ENCODE peak calls at places on chromosomes 1 and 21, in seven cellular contexts. I, Y, A, O, G, U and C are unnamed samples.

GRCh38 chr1:10216148-10216749 is 5.9 kb downstream of the KIF1B start:
- DNase-seq in A (no peak), U (no peak), G (no peak), O (no peak), Y (no peak), I (no peak), C (no peak)

GRCh38 chr1:52567943-52568342 is 15.1 kb upstream of the TUT4 start:
- DNase-seq in A (no peak), G (no peak), Y (no peak), O (peak), U (no peak), I (no peak), C (no peak)

GRCh38 chr1:206467915-206468314 is 2.4 kb upstream of the IKBKE start:
- DNase-seq in I (no peak), U (no peak), O (peak), A (no peak), G (peak), Y (peak), C (no peak)

GRCh38 chr1:162310337-162310736 is 66.3 kb downstream of the SPATA46 start:
- DNase-seq in G (no peak), O (peak), U (peak), I (no peak), A (no peak), Y (no peak), C (peak)

GRCh38 chr1:2221271-2221670 is 6.8 kb upstream of the SKI start:
- DNase-seq in A (no peak), Y (no peak), U (no peak), G (no peak), O (no peak), I (no peak), C (no peak)

GRCh38 chr1:197696372-197696771 is 78.9 kb downstream of the DENND1B start:
- DNase-seq in I (no peak), Y (no peak), U (peak), A (no peak), O (peak), G (no peak), C (peak)

GRCh38 chr1:20487236-20487590 is 1.2 kb upstream of the CAMK2N1 start:
- DNase-seq in A (no peak), I (no peak), G (no peak), U (no peak), O (no peak), Y (no peak), C (no peak)

GRCh38 chr1:172533511-172534116 is 664 bp downstream of the SUCO start:
- DNase-seq in U (peak), I (peak), A (no peak), O (peak), Y (no peak), G (no peak), C (peak)

GRCh38 chr1:37509181-37509580 is 5.4 kb downstream of the MEAF6 start:
- DNase-seq in Y (no peak), O (peak), A (no peak), U (peak), I (no peak), G (no peak), C (peak)

GRCh38 chr1:216849141-216849540 is 125.9 kb upstream of the ESRRG start:
- DNase-seq in U (no peak), A (no peak), Y (no peak), G (no peak), O (no peak), I (no peak), C (no peak)

GRCh38 chr1:107897428-107898339 is 67.3 kb downstream of the VAV3 start:
- DNase-seq in Y (no peak), G (no peak), O (no peak), I (no peak), U (no peak), A (no peak), C (no peak)

GRCh38 chr1:205920159-205920558 is 23.1 kb downstream of the SLC26A9 start:
- DNase-seq in I (peak), U (peak), G (no peak), O (peak), A (no peak), Y (peak), C (no peak)

GRCh38 chr21:28215214-28215954 is 777.3 kb downstream of the LTN1 start:
- DNase-seq in G (no peak), U (no peak), I (no peak), A (no peak), Y (no peak), O (peak), C (peak)

GRCh38 chr1:227003163-227003562 is 63.1 kb downstream of the COQ8A start:
- DNase-seq in U (no peak), G (no peak), Y (no peak), I (no peak), O (no peak), A (no peak), C (no peak)

GRCh38 chr1:33374336-33375105 is 53.6 kb upstream of the A3GALT2 start:
- DNase-seq in A (no peak), I (no peak), O (peak), G (no peak), Y (no peak), U (no peak), C (no peak)

GRCh38 chr1:226551299-226551698 is 2.7 kb downstream of the STUM start:
- DNase-seq in A (no peak), I (no peak), G (no peak), O (no peak), Y (no peak), U (no peak), C (no peak)

GRCh38 chr1:204271970-204272369 is 58.2 kb upstream of the GOLT1A start:
- DNase-seq in A (no peak), Y (no peak), O (no peak), G (no peak), I (no peak), U (no peak), C (no peak)

GRCh38 chr1:20496241-20496661 is 10.2 kb upstream of the CAMK2N1 start:
- DNase-seq in Y (no peak), U (peak), A (no peak), I (no peak), G (no peak), O (peak), C (peak)

GRCh38 chr1:89552481-89553194 is 28.0 kb downstream of the LRRC8B start:
- DNase-seq in O (peak), A (no peak), G (peak), I (no peak), Y (no peak), U (no peak), C (peak)

GRCh38 chr1:58816072-58816746 is 32.4 kb upstream of the JUN start:
- DNase-seq in U (peak), I (peak), O (peak), G (peak), Y (peak), A (peak), C (peak)

GRCh38 chr1:2541619-2542246 is 11.7 kb upstream of the HES5 start:
- DNase-seq in G (no peak), O (no peak), A (no peak), I (no peak), Y (peak), U (no peak), C (no peak)

GRCh38 chr1:113545210-113545609 is 154.9 kb downstream of the MAGI3 start:
- DNase-seq in A (no peak), I (no peak), Y (no peak), O (no peak), G (no peak), U (no peak), C (peak)

GRCh38 chr1:201001962-201002361 is 21.6 kb downstream of the KIF21B start:
- DNase-seq in U (no peak), O (no peak), Y (no peak), G (no peak), I (no peak), A (no peak), C (no peak)

GRCh38 chr1:162670928-162671663 is 38.8 kb downstream of the DDR2 start:
- DNase-seq in G (no peak), I (no peak), O (peak), A (no peak), Y (no peak), U (peak), C (peak)

GRCh38 chr1:235068155-235069121 is 60.2 kb downstream of the TOMM20 start:
- DNase-seq in G (no peak), O (peak), Y (no peak), I (no peak), U (peak), A (no peak), C (peak)

GRCh38 chr1:39540504-39541031 is 36.0 kb downstream of the PABPC4 start:
- DNase-seq in U (peak), I (peak), A (peak), G (no peak), Y (peak), O (peak), C (peak)

GRCh38 chr1:193786996-193787546 is 600.7 kb upstream of the B3GALT2 start:
- DNase-seq in A (no peak), O (no peak), I (no peak), G (no peak), Y (no peak), U (no peak), C (no peak)

GRCh38 chr1:40392206-40392605 is 18.7 kb downstream of the SMAP2 start:
- DNase-seq in U (peak), A (no peak), O (peak), I (no peak), G (no peak), Y (no peak), C (peak)

GRCh38 chr1:76170114-76170513 is 95.6 kb downstream of the ST6GALNAC3 start:
- DNase-seq in I (no peak), G (no peak), A (no peak), O (no peak), Y (no peak), U (no peak), C (no peak)

GRCh38 chr1:81703352-81703735 is 97.4 kb upstream of the ADGRL2 start:
- DNase-seq in G (no peak), U (peak), A (no peak), I (no peak), Y (no peak), O (peak), C (peak)
- H3K4me3 ChIP-seq in G (no peak), U (no peak), A (no peak), I (no peak), Y (no peak), O (peak), C (peak)

GRCh38 chr1:241408170-241408569 is 51.2 kb upstream of the RGS7 start:
- DNase-seq in O (peak), A (no peak), U (peak), Y (no peak), I (no peak), G (no peak), C (peak)
- TF ChIP-seq CTCF in O (no peak), A (no peak), U (peak), Y (no peak), I (no peak), G (no peak), C (no peak)

GRCh38 chr21:35048183-35048601 is 910 bp downstream of the RUNX1 start:
- DNase-seq in U (no peak), O (no peak), Y (no peak), I (no peak), G (peak), A (no peak), C (peak)

GRCh38 chr21:35044770-35045538 is 4.1 kb downstream of the RUNX1 start:
- DNase-seq in U (no peak), A (no peak), I (no peak), G (peak), O (no peak), Y (no peak), C (no peak)

GRCh38 chr21:35046880-35047229 is 2.2 kb downstream of the RUNX1 start:
- DNase-seq in A (no peak), G (no peak), I (no peak), O (no peak), Y (no peak), U (no peak), C (no peak)

GRCh38 chr21:35045539-35046222 is 3.4 kb downstream of the RUNX1 start:
- DNase-seq in Y (no peak), O (no peak), A (no peak), G (peak), I (no peak), U (no peak), C (no peak)

DNA sequence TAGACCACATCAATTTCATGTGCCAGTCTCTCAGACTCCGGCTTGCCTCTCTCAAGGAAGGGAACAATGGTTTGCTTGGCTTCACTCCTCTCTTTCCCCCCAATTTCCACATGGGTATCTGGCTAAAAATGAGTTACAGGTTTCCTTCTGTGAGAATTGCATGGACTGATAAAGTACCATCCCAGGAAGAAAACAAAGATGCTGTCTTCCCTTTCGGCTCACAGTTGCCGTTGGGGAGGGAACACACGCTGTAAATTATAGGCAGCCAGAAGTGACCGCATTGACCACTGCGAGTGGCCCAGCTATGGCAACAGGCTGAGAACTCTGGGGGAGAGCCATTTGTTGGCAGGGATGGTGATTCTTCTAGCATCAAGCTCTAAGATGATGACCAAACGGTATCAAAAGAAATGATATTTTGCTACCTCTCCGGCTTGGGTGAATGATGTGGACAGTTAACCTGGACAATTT is 2.8 kb downstream of the RUNX1 start:
- DNase-seq in U (no peak), A (no peak), Y (no peak), G (no peak), O (no peak), I (no peak), C (no peak)
- H3K4me3 ChIP-seq in U (peak), A (no peak), Y (no peak), G (no peak), O (no peak), I (no peak), C (no peak)

GRCh38 chr21:45362748-45363145 is 42.2 kb upstream of the COL18A1 start:
- DNase-seq in U (no peak), Y (no peak), O (no peak), A (no peak), I (no peak), G (no peak), C (no peak)
- TF ChIP-seq CTCF in U (no peak), Y (no peak), O (no peak), A (no peak), I (no peak), G (no peak), C (no peak)

DNA sequence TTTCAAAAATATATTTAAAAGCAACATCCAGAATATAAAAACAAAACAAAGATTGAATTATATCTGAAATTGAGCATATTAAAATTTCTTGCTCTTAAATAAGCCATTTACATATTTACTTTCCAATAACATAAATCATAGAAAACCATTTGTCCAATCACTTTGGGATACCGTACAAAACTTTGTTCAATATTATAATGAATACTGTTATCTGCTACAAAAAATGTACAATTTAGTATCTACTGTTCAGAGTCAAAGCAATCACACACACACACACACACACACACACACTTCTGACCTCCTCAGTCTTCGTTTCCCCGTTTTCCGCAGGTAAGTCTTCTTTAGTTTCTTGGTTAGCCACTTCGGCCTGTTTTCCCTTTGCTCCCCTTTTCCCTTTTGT is 4.0 kb downstream of the HMGN1 start:
- DNase-seq in Y (no peak), A (no peak), U (no peak), O (no peak), G (no peak), I (no peak), C (no peak)
- H3K4me3 ChIP-seq in Y (no peak), A (no peak), U (no peak), O (no peak), G (no peak), I (no peak), C (no peak)